ENCODE peak calls at places on chromosomes 1 and 21, in six cellular contexts. D, Y, U, A, Q and S are unnamed samples.

GRCh38 chr1:1754051-1754815 is 24.0 kb downstream of the NADK start:
- DNase-seq in Y (no peak), A (no peak), U (no peak), Q (no peak), D (no peak), S (no peak)

GRCh38 chr1:151391079-151391563 is 8.3 kb upstream of the PSMB4 start:
- DNase-seq in Q (no peak), D (no peak), U (no peak), Y (no peak), A (no peak), S (no peak)

GRCh38 chr21:17688912-17689874 is 76.5 kb upstream of the BTG3 start:
- DNase-seq in U (no peak), D (peak; percentile 2), A (peak; percentile 64), Q (peak; percentile 68), Y (peak; percentile 31), S (no peak)

GRCh38 chr1:214637722-214638473 is 34.9 kb downstream of the CENPF start:
- DNase-seq in Q (peak; percentile 58), D (peak; percentile 56), U (peak; percentile 13), A (peak; percentile 34), Y (peak; percentile 41), S (peak; percentile 22)

GRCh38 chr1:67214420-67215174 is 48.3 kb downstream of the IL23R start:
- DNase-seq in D (peak; percentile 46), Y (peak; percentile 4), U (peak; percentile 26), Q (no peak), A (peak; percentile 75), S (peak; percentile 22)

GRCh38 chr1:25063591-25064416 is 133.7 kb upstream of the RUNX3 start:
- DNase-seq in U (no peak), A (no peak), D (no peak), Y (no peak), Q (no peak), S (no peak)

GRCh38 chr21:44958471-44959191 is 18.8 kb downstream of the SLX9 start:
- DNase-seq in U (no peak), A (no peak), D (no peak), Q (no peak), Y (peak; percentile 8), S (no peak)

GRCh38 chr1:213127074-213127473 is 76.0 kb downstream of the RPS6KC1 start:
- DNase-seq in Y (no peak), U (no peak), A (no peak), D (no peak), Q (no peak), S (no peak)

GRCh38 chr1:52660807-52661206 is 27.8 kb downstream of the SHISAL2A start:
- DNase-seq in Y (no peak), A (no peak), Q (no peak), U (no peak), D (no peak), S (no peak)

GRCh38 chr1:10664251-10664650 is 132.2 kb downstream of the CASZ1 start:
- DNase-seq in U (no peak), A (no peak), D (no peak), Y (no peak), Q (no peak), S (no peak)

GRCh38 chr1:167524651-167525050 is 6.3 kb upstream of the CD247 start:
- DNase-seq in Y (peak; percentile 86), U (no peak), A (no peak), Q (no peak), D (no peak), S (no peak)

GRCh38 chr1:155437405-155437804 is 116.7 kb downstream of the RUSC1 start:
- DNase-seq in D (no peak), A (no peak), Q (no peak), U (no peak), Y (no peak), S (no peak)

GRCh38 chr1:187928288-187928687 is 1099.5 kb downstream of the PLA2G4A start:
- DNase-seq in Y (peak; percentile 42), Q (peak; percentile 52), U (peak; percentile 36), A (no peak), D (peak; percentile 43), S (peak; percentile 34)

GRCh38 chr1:96569288-96569687 is 152.3 kb upstream of the PTBP2 start:
- DNase-seq in U (no peak), Y (peak; percentile 36), A (no peak), Q (no peak), D (no peak), S (no peak)

GRCh38 chr1:214404154-214404553 is 123.2 kb downstream of the SMYD2 start:
- DNase-seq in Y (no peak), Q (no peak), D (peak; percentile 94), U (no peak), A (no peak), S (no peak)

GRCh38 chr1:18353528-18353927 is 127.2 kb upstream of the KLHDC7A start:
- DNase-seq in U (no peak), D (no peak), Q (no peak), Y (no peak), A (no peak), S (no peak)

GRCh38 chr1:44501022-44501910 is 96.2 kb downstream of the RNF220 start:
- DNase-seq in U (no peak), Q (no peak), A (no peak), D (no peak), Y (peak; percentile 94), S (no peak)

GRCh38 chr1:226643701-226644540 is 95.2 kb downstream of the ITPKB start:
- DNase-seq in Y (no peak), A (peak; percentile 74), U (peak; percentile 84), D (no peak), Q (no peak), S (peak; percentile 82)

GRCh38 chr1:39590546-39590945 is 14.0 kb upstream of the PABPC4 start:
- DNase-seq in U (no peak), D (no peak), Y (no peak), Q (no peak), A (no peak), S (no peak)

GRCh38 chr1:184974086-184974836 is at the start of gene NIBAN1:
- DNase-seq in D (peak; percentile 88), U (peak; percentile 79), Q (no peak), A (peak; percentile 81), Y (peak; percentile 14), S (peak; percentile 72)

GRCh38 chr1:209747580-209748262 is 8.1 kb upstream of the TRAF3IP3 start:
- DNase-seq in Y (peak; percentile 89), D (peak; percentile 99), Q (peak; percentile 98), U (peak; percentile 82), A (peak; percentile 93), S (peak; percentile 82)

GRCh38 chr1:61392417-61393242 is 310.3 kb downstream of the NFIA start:
- DNase-seq in Q (no peak), Y (no peak), U (no peak), D (no peak), A (no peak), S (no peak)

GRCh38 chr1:10339815-10340214 is 59.0 kb upstream of the PGD start:
- DNase-seq in Q (peak; percentile 38), A (no peak), Y (peak; percentile 98), U (no peak), D (no peak), S (no peak)

GRCh38 chr1:229896306-229896705 is 170.7 kb upstream of the GALNT2 start:
- DNase-seq in Q (no peak), D (no peak), U (no peak), A (no peak), Y (no peak), S (no peak)

GRCh38 chr1:238606896-238607295 is 716.2 kb upstream of the ZP4 start:
- DNase-seq in Y (no peak), A (no peak), D (no peak), U (no peak), Q (peak; percentile 58), S (no peak)

GRCh38 chr21:36690637-36691538 is 8.0 kb upstream of the SIM2 start:
- DNase-seq in U (no peak), Y (no peak), D (no peak), A (no peak), Q (no peak), S (no peak)

GRCh38 chr1:53909946-53910345 is 16.0 kb downstream of the DIO1 start:
- DNase-seq in Q (no peak), D (no peak), Y (no peak), U (no peak), A (no peak), S (no peak)

GRCh38 chr1:117067528-117068370 is 7.6 kb downstream of the TTF2 start:
- DNase-seq in U (peak; percentile 51), D (peak; percentile 61), A (peak; percentile 65), Y (peak; percentile 75), Q (peak; percentile 46), S (peak; percentile 50)

GRCh38 chr1:205444931-205445652 is 10.8 kb downstream of the BLACAT1 start:
- DNase-seq in Q (no peak), U (no peak), D (no peak), Y (peak; percentile 69), A (no peak), S (no peak)

GRCh38 chr1:7341145-7341900 is 429.8 kb upstream of the VAMP3 start:
- DNase-seq in D (no peak), A (no peak), Q (no peak), Y (no peak), U (no peak), S (no peak)

GRCh38 chr1:184407816-184408510 is 21.1 kb downstream of the C1orf21 start:
- DNase-seq in Y (no peak), Q (no peak), U (no peak), D (peak; percentile 23), A (no peak), S (no peak)